ENCODE peak calls at places on chromosomes 4 and X, in eight cellular contexts. X, V, H, N, K, M, I and Z are unnamed samples.
A peak's percentile ranks its signal among the peaks of the same experiment; 100 is the strongest.

GRCh38 chr4:169270810-169271691 is at the start of gene SH3RF1:
- DNase-seq in M (peak; percentile 90), K (peak; percentile 76), I (peak; percentile 92), N (peak; percentile 60), X (peak; percentile 86), H (peak; percentile 89), V (peak; percentile 90), Z (peak; percentile 46)

GRCh38 chr4:139099366-139099982 is 77.5 kb downstream of the ELF2 start:
- DNase-seq in I (peak; percentile 79), X (peak; percentile 62), K (peak; percentile 31), V (peak; percentile 69), H (no peak), M (peak; percentile 70), N (peak; percentile 62), Z (peak; percentile 26)

GRCh38 chr4:79141530-79141929 is 184.3 kb downstream of the NAA11 start:
- DNase-seq in X (no peak), V (no peak), M (no peak), N (no peak), H (no peak), K (no peak), I (no peak), Z (no peak)

GRCh38 chr4:8708401-8709021 is 115.9 kb downstream of the CPZ start:
- DNase-seq in K (peak; percentile 3), H (peak; percentile 63), X (peak; percentile 41), N (no peak), I (no peak), V (no peak), M (peak; percentile 4), Z (no peak)

GRCh38 chrX:77788050-77788449 is 2.0 kb upstream of the ATRX start:
- DNase-seq in H (no peak), M (no peak), N (no peak), I (no peak), X (no peak), K (no peak), V (no peak), Z (peak; percentile 27)

GRCh38 chrX:41022579-41022978 is 62.7 kb upstream of the USP9X start:
- DNase-seq in V (no peak), M (no peak), I (no peak), N (no peak), K (no peak), H (no peak), X (no peak), Z (no peak)

GRCh38 chr4:173489514-173489913 is 40.5 kb downstream of the HAND2 start:
- DNase-seq in K (no peak), X (no peak), V (no peak), H (no peak), I (no peak), M (no peak), N (no peak), Z (no peak)

GRCh38 chr4:83855044-83855443 is 319.1 kb downstream of the GPAT3 start:
- DNase-seq in N (no peak), I (no peak), X (no peak), V (no peak), M (no peak), H (no peak), K (no peak), Z (peak; percentile 12)

GRCh38 chrX:103538728-103539127 is 19.4 kb upstream of the RAB40A start:
- DNase-seq in M (peak; percentile 40), N (no peak), V (no peak), H (no peak), I (peak; percentile 44), K (no peak), X (no peak), Z (no peak)

GRCh38 chr4:38068107-38068506 is 107.9 kb downstream of the PTTG2 start:
- DNase-seq in X (no peak), H (no peak), V (no peak), I (peak; percentile 8), N (no peak), M (no peak), K (no peak), Z (no peak)

GRCh38 chr4:89196745-89197144 is 85.4 kb downstream of the TIGD2 start:
- DNase-seq in K (no peak), H (no peak), V (no peak), N (no peak), M (no peak), X (no peak), I (no peak), Z (no peak)

GRCh38 chrX:12975999-12976558 is 1.2 kb downstream of the TMSB4X start:
- DNase-seq in X (no peak), V (peak; percentile 40), M (peak; percentile 48), K (no peak), I (peak; percentile 56), N (peak; percentile 51), H (peak; percentile 89), Z (no peak)

GRCh38 chrX:132270699-132271098 is 51.5 kb upstream of the RAP2C start:
- DNase-seq in V (no peak), I (peak; percentile 67), K (peak; percentile 57), H (no peak), N (no peak), M (peak; percentile 94), X (no peak), Z (no peak)

GRCh38 chr4:48967101-48967500 is 19.0 kb upstream of the CWH43 start:
- DNase-seq in M (no peak), H (no peak), K (no peak), N (no peak), I (no peak), X (no peak), V (no peak), Z (no peak)

GRCh38 chr4:113088050-113088449 is 38.6 kb downstream of the ANK2 start:
- DNase-seq in M (no peak), K (no peak), N (no peak), V (no peak), I (no peak), X (no peak), H (no peak), Z (no peak)

GRCh38 chr4:120771907-120772306 is 150.6 kb downstream of the PRDM5 start:
- DNase-seq in H (no peak), M (no peak), X (no peak), V (no peak), K (no peak), I (no peak), N (no peak), Z (no peak)

GRCh38 chrX:3697220-3697684 is 16.2 kb downstream of the PRKX start:
- DNase-seq in V (no peak), I (no peak), X (no peak), K (no peak), M (no peak), H (no peak), N (no peak), Z (no peak)

GRCh38 chr4:124904723-124905390 is 192.3 kb upstream of the ANKRD50 start:
- DNase-seq in X (no peak), I (no peak), H (no peak), K (no peak), M (no peak), N (no peak), V (no peak), Z (no peak)

GRCh38 chr4:4592414-4592813 is 50.6 kb upstream of the STX18 start:
- DNase-seq in N (no peak), K (no peak), H (no peak), V (no peak), X (no peak), M (no peak), I (no peak), Z (no peak)

GRCh38 chrX:71215335-71215912 is 7.6 kb upstream of the GJB1 start:
- DNase-seq in I (no peak), M (no peak), K (no peak), N (no peak), X (no peak), V (peak; percentile 40), H (no peak), Z (no peak)
- TF ChIP-seq POLR2A in I (no peak), M (no peak), K (no peak), N (no peak), X (no peak), V (no peak), H (no peak), Z (no peak)

GRCh38 chr4:25862411-25863346 is at the start of gene SEL1L3:
- DNase-seq in H (peak; percentile 93), I (no peak), K (no peak), X (no peak), N (peak; percentile 80), M (no peak), V (peak; percentile 79), Z (peak; percentile 33)
- TF ChIP-seq POLR2A in H (no peak), I (no peak), K (no peak), X (no peak), N (no peak), M (no peak), V (no peak), Z (no peak)

DNA sequence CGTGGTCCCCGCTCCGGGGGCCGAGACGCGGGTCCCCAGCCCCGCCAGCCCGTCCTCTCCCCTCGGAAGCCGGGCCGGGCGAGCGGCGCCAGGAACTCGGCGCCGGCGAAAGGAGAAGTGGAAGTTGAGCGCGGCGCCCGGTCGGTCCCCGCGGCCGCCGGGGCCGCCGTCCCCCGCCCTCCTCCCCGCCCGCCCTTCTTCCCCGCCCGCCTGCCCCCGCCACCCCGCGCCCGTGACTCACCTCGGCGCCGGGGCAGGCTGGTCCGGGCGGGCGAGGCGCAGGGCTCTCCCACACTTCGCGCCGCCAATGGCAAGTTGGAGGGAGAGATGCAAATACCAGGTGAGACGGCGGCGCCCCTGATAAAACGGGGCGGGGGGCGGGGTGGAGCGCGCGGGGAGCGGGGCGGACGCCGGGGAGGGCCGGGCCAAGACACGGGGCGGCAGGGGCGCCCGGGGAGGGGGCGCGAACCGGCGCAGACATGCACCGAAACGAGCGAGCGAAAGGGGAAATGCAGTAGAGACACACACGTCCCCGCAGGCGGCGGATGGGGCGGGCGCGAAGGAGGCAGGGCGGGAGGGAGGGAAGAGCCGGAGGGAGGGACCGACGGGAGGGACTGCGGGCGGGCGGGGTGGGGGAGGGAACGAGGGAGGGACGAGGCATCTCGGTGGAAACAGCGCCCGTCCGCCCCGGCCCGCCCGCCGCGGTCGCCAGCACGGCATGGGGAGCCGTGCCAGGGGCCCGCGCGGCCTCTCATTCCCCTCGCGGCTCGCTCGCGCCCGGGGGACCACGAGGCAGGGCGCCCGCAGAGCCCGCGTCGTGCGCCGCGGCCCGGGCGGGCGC is at the start of gene ELF4:
- DNase-seq in I (peak; percentile 55), H (peak; percentile 88), V (peak; percentile 66), M (peak; percentile 57), X (no peak), K (no peak), N (peak; percentile 48), Z (peak; percentile 66)
- TF ChIP-seq POLR2A in I (no peak), H (no peak), V (no peak), M (no peak), X (no peak), K (no peak), N (peak; percentile 41), Z (peak; percentile 19)

GRCh38 chr4:176270669-176271068 is 1.6 kb upstream of the ASB5 start:
- DNase-seq in V (no peak), H (no peak), I (no peak), X (no peak), M (peak; percentile 24), N (no peak), K (no peak), Z (peak; percentile 31)
- TF ChIP-seq POLR2A in V (no peak), H (no peak), I (no peak), X (no peak), M (no peak), N (no peak), K (no peak), Z (no peak)

GRCh38 chr4:140523857-140524742 is at the start of gene ELMOD2:
- DNase-seq in N (peak; percentile 97), M (peak; percentile 98), X (peak; percentile 96), H (peak; percentile 100), K (peak; percentile 95), V (peak; percentile 99), I (peak; percentile 98), Z (peak; percentile 77)
- TF ChIP-seq POLR2A in N (peak; percentile 80), M (no peak), X (peak; percentile 26), H (no peak), K (peak; percentile 66), V (no peak), I (no peak), Z (peak; percentile 82)